ENCODE peak calls at places on chromosomes 7 and 10, in four cellular contexts. L is IMR-90, I is PC-9, Z is GM12878. O is an unnamed sample. For H3K4me1, the result is how much of the 10 kb centered on the place peaks cover.

GRCh38 chr10:98415710-98416077 is 712 bp upstream of the PYROXD2 start:
- DNase-seq in Z (no peak), I (no peak), L (no peak), O (no peak)

GRCh38 chr10:68231916-68232315 is at the start of gene ATOH7:
- DNase-seq in I (no peak), L (peak), Z (no peak), O (no peak)

GRCh38 chr10:55091691-55092328 is 290.8 kb upstream of the PCDH15 start:
- DNase-seq in Z (no peak), I (no peak), L (peak), O (no peak)

GRCh38 chr7:101671783-101672356 is 42.8 kb upstream of the MYL10 start:
- DNase-seq in Z (no peak), L (no peak), I (no peak), O (no peak)

GRCh38 chr10:80442879-80443278 is 11.2 kb upstream of the TSPAN14 start:
- DNase-seq in I (no peak), L (no peak), Z (no peak), O (no peak)

GRCh38 chr7:46786221-46786951 is 795.5 kb downstream of the TNS3 start:
- DNase-seq in L (peak), I (peak), Z (no peak), O (no peak)

GRCh38 chr10:46096909-46097575 is 51.0 kb upstream of the MSMB start:
- DNase-seq in Z (no peak), L (no peak), I (no peak), O (no peak)

GRCh38 chr7:51139796-51140195 is 176.8 kb downstream of the COBL start:
- DNase-seq in Z (no peak), I (peak), L (no peak), O (no peak)

GRCh38 chr10:59606551-59606961 is 103.1 kb downstream of the SLC16A9 start:
- DNase-seq in L (peak), I (no peak), Z (no peak), O (no peak)

GRCh38 chr10:131842351-131843088 is 58.3 kb upstream of the PPP2R2D start:
- DNase-seq in L (no peak), Z (no peak), I (no peak), O (no peak)

GRCh38 chr7:122306320-122307227 is 2.0 kb upstream of the FEZF1 start:
- DNase-seq in I (no peak), Z (no peak), L (no peak), O (no peak)

GRCh38 chr7:16583834-16584233 is 57.2 kb downstream of the LRRC72 start:
- DNase-seq in L (no peak), Z (no peak), I (no peak), O (no peak)

GRCh38 chr7:121752706-121753105 is 120.3 kb upstream of the PTPRZ1 start:
- DNase-seq in I (no peak), L (peak), Z (no peak), O (no peak)

GRCh38 chr10:12193193-12193592 is 2.5 kb downstream of the NUDT5 start:
- DNase-seq in Z (no peak), I (no peak), L (peak), O (no peak)

GRCh38 chr10:5550621-5551530 is 26.1 kb downstream of the CALML3 start:
- DNase-seq in I (peak), Z (no peak), L (peak), O (no peak)

GRCh38 chr10:16117305-16117695 is 257.0 kb upstream of the MINDY3 start:
- DNase-seq in I (no peak), L (no peak), Z (no peak), O (no peak)

GRCh38 chr7:101870361-101871062 is 53.1 kb downstream of the CUX1 start:
- DNase-seq in Z (no peak), L (peak), I (peak), O (no peak)

GRCh38 chr10:6778992-6779701 is 199.1 kb upstream of the PRKCQ start:
- DNase-seq in Z (no peak), L (peak), I (peak), O (no peak)

GRCh38 chr10:35495521-35496238 is 109.5 kb upstream of the GJD4 start:
- DNase-seq in L (peak), Z (no peak), I (no peak), O (no peak)

GRCh38 chr10:67697646-67698245 is 1.8 kb upstream of the CTNNA3 start:
- DNase-seq in Z (no peak), L (peak), I (peak), O (peak)

GRCh38 chr10:44458671-44459403 is 73.9 kb upstream of the CXCL12 start:
- DNase-seq in L (no peak), I (no peak), Z (no peak), O (no peak)

GRCh38 chr10:89503151-89503550 is 32.2 kb downstream of the SLC16A12 start:
- DNase-seq in L (no peak), Z (no peak), I (no peak), O (no peak)

GRCh38 chr10:71620642-71621041 is 98.9 kb downstream of the C10orf105 start:
- DNase-seq in I (no peak), L (no peak), Z (no peak), O (no peak)

GRCh38 chr7:604038-604883 is 84.6 kb upstream of the PDGFA start:
- DNase-seq in L (peak), I (peak), Z (peak), O (peak)

GRCh38 chr10:14605231-14605925 is 169.3 kb downstream of the FAM107B start:
- DNase-seq in Z (peak), I (peak), L (peak), O (no peak)

GRCh38 chr7:36304099-36304425 is 85.6 kb upstream of the ANLN start:
- DNase-seq in Z (no peak), L (no peak), I (no peak), O (no peak)

GRCh38 chr7:66281678-66282593 is 76.8 kb downstream of the TPST1 start:
- DNase-seq in L (peak), Z (no peak), I (peak), O (no peak)

GRCh38 chr10:32112055-32112454 is 55.8 kb upstream of the KIF5B start:
- DNase-seq in Z (no peak), I (peak), L (peak), O (no peak)

GRCh38 chr7:18770852-18771251 is 275.3 kb downstream of the HDAC9 start:
- DNase-seq in I (no peak), L (no peak), Z (no peak), O (no peak)

GRCh38 chr10:94747137-94747536 is 15.3 kb upstream of the CYP2C19 start:
- DNase-seq in I (no peak), L (no peak), Z (no peak), O (no peak)

GRCh38 chr7:85019176-85019575 is 167.7 kb downstream of the SEMA3D start:
- DNase-seq in Z (no peak), I (no peak), L (no peak), O (no peak)

GRCh38 chr7:45573636-45574470 is at the start of gene ADCY1:
- DNase-seq in I (no peak), Z (no peak), L (no peak), O (no peak)

GRCh38 chr7:107934991-107935770 is 44.2 kb downstream of the DLD start:
- DNase-seq in Z (no peak), L (peak), I (no peak), O (no peak)

DNA sequence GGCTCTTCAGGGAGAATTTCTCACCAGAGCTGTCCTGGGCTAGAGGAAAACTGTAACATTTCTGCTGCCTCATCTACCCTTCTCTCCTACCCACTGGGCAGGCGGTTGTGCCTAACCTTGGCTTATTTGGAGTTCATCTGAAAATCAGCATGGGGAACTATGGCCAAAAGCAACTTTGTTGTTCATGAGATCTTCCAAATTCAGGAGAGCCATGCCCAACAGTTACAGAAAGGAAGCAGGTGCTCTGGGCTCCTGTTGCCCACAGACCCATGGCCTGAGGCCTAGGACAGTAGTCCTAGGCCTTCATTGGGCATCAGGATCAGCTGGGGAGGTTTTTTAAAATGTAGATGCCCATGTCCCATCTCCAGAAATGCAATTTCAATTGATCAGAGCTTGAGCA is 85.2 kb downstream of the GRID1 start:
- DNase-seq in Z (no peak), I (no peak), L (no peak), O (no peak)
- H3K4me1 ChIP-seq in Z (under half), I (under half), L (under half), O (under half)

GRCh38 chr10:78805176-78805575 is 263.6 kb upstream of the ZMIZ1 start:
- DNase-seq in Z (no peak), I (no peak), L (peak), O (no peak)
- H3K4me1 ChIP-seq in Z (under half), I (under half), L (under half), O (under half)

DNA sequence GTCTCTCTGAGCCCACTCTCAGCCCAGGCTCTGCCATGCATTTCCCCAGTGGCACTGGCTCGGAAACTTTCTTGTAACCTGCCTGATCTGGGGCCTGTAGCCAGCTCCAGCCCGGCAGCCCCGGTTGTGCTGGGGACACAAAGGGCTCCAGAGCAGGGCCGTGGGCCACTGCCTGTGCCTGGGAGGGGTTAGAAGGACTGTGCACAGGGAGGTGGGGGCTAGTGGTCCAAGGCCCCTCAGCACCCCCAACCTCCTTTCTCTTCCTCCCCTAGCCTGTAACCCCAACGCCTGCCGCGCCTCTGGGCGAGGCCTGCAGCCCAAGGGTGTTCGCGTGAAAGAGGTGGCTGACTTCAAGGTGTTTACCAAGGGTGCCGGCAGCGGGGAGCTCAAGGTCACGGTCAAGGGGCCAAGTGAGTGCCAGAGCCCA is 9.6 kb downstream of the FLNC start:
- DNase-seq in Z (no peak), L (no peak), I (no peak), O (no peak)
- H3K4me1 ChIP-seq in Z (under half), L (under half), I (under half), O (under half)

GRCh38 chr7:98130959-98131358 is 24.3 kb downstream of the LMTK2 start:
- DNase-seq in L (no peak), Z (no peak), I (no peak), O (no peak)
- H3K4me1 ChIP-seq in L (under half), Z (under half), I (half or more), O (under half)

DNA sequence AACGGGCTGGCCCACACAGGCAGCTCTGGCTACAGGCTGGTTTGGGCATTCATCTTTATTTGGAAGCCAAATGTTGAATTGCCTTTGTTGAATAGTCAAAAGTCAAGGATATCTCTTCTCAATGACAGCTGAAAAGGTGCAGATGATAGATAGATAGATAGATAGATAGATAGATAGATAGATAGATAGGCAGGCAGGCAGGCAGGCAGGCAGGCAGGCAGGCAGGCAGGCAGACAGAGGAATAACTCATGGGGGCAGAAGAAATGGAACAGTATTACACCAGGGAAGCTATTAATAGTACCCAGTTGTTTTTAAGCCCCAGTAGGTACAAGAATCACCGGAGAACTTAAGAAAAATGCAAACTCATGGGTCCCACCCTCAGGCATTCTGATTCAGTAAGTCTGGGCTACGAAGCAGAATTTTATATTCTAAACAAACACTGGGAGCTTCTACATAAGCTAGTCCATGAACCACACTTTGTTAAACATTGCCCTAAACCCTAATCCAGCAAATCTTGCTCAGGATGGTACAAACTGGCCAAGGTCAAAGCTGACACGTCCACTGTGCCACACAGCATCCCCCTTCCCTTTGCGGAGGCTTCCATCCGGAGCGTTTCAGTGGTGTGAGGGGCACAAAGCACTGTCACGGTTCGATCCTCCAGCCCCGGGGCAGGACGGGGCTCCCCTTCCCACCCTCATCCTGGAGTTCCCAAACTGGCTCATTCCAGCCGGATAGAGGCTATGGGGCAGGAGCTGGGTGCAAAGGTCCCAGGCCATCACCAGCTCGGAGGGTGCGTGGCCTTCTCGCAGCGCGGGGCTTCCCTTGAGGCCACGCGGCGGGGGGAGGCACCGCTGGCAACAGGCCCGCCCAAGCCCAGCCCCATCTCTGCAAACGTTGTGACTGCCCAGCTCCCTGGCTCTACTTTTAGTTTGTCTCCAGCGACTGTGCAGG is 6.7 kb downstream of the PRKAG2 start:
- DNase-seq in L (no peak), Z (no peak), I (no peak), O (no peak)
- H3K4me1 ChIP-seq in L (under half), Z (under half), I (under half), O (under half)

GRCh38 chr7:139713835-139714162 is 64.0 kb downstream of the HIPK2 start:
- DNase-seq in L (no peak), Z (no peak), I (no peak), O (no peak)

GRCh38 chr7:139709460-139709859 is 68.3 kb downstream of the HIPK2 start:
- DNase-seq in Z (no peak), I (no peak), L (peak), O (no peak)

GRCh38 chr7:139713061-139713460 is 64.7 kb downstream of the HIPK2 start:
- DNase-seq in I (no peak), L (no peak), Z (no peak), O (no peak)

GRCh38 chr7:139714163-139714901 is 63.5 kb downstream of the HIPK2 start:
- DNase-seq in I (no peak), Z (no peak), L (no peak), O (no peak)

DNA sequence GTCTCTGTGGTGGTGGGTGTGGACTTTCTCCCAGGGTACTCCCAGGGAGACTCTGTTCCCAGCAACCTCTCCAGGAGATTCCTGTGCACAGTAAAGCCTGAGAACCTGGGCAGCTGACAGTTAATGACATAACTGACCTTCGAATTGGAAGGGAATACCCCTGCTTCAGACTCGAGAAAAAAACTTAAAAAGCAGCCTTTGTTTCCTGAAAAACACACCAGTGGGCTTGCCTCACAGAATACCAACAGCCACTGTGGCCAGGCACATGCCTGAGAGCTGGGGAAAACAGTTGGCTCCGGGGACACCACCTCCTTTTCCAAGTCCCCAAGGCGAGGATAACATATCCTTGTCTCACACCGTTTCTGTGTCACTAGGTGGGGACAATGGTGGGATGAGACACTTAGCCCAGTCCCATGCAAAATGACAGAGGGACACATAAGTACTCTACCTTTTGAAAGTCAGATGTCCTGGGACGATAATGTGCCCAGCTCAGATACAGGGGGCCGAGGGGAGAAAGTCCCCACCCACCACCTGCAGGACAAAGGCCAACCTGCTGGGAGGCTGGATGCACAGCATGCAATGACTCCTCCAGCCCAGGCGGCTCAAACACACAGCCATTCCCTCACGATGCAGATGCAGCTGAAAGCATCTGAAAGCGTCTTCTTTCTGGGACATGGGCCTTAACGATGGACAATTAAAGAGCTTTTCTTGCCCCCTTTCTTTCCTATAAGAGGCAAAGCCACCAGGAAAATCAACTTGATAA is 65.6 kb downstream of the HIPK2 start:
- DNase-seq in Z (no peak), I (no peak), L (no peak), O (no peak)
- H3K4me1 ChIP-seq in Z (under half), I (under half), L (under half), O (under half)

DNA sequence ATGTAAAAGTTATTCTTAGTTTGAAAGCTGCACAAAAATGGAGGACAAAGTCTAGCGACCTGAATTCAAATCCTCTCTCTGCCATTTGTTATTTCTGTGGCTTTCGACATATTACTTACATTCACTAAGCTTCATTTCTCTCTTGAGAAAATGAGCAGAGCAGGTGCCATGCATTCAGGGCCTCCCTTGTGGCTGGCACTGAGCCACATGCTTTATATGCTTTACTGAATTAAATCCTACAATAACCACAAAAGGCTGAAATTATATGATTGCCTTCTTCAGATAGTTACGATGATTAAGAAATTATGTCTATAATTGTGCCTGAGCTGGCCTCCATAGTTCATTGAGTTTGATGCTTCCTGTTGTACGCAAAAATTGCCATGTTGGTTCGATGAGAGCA is 98.7 kb downstream of the NPSR1 start:
- DNase-seq in I (no peak), L (no peak), Z (no peak), O (no peak)
- H3K4me1 ChIP-seq in I (under half), L (under half), Z (under half), O (under half)

O was measured in CD8-positive, alpha-beta T cell.